ENCODE peak calls at places on chromosomes 7 and 10, in seven cellular contexts. H is uterus, X is A549, C is PC-3, W is left ventricle myocardium inferior, Y is colonic mucosa, V is heart right ventricle. L is an unnamed sample.

GRCh38 chr7:80232969-80233724 is 98.5 kb downstream of the GNAI1 start:
- DNase-seq in H (no peak), X (no peak), C (no peak), W (no peak), Y (no peak), V (no peak), L (no peak)

GRCh38 chr7:70432567-70433001 is 699.4 kb upstream of the GALNT17 start:
- DNase-seq in H (no peak), X (no peak), C (no peak), W (no peak), Y (no peak), V (no peak), L (no peak)

GRCh38 chr7:100489824-100490223 is 6.1 kb downstream of the NYAP1 start:
- DNase-seq in H (peak), X (peak), C (peak), W (no peak), Y (peak), V (no peak), L (peak)

GRCh38 chr7:73809454-73810090 is 21.2 kb upstream of the CLDN4 start:
- DNase-seq in H (no peak), X (peak), C (peak), W (no peak), Y (peak), V (no peak), L (peak)

GRCh38 chr10:84008878-84009277 is 130.4 kb upstream of the GHITM start:
- DNase-seq in H (no peak), X (peak), C (peak), W (no peak), Y (peak), V (no peak), L (no peak)

GRCh38 chr10:33155720-33156638 is 178.5 kb downstream of the NRP1 start:
- DNase-seq in H (no peak), X (peak), C (peak), W (no peak), Y (no peak), V (no peak), L (no peak)

GRCh38 chr7:120806669-120807068 is 51.3 kb downstream of the TSPAN12 start:
- DNase-seq in H (no peak), X (no peak), C (peak), W (no peak), Y (no peak), V (no peak), L (no peak)

GRCh38 chr10:17084989-17085725 is 44.5 kb downstream of the CUBN start:
- DNase-seq in H (no peak), X (no peak), C (no peak), W (no peak), Y (no peak), V (peak), L (no peak)

GRCh38 chr7:117673367-117673766 is 193.5 kb downstream of the CFTR start:
- DNase-seq in H (no peak), X (no peak), C (no peak), W (peak), Y (peak), V (peak), L (peak)

GRCh38 chr10:86872757-86873156 is 84.7 kb downstream of the MMRN2 start:
- DNase-seq in H (no peak), X (no peak), C (no peak), W (no peak), Y (no peak), V (peak), L (no peak)

GRCh38 chr7:149720372-149721083 is 52.9 kb downstream of the ZNF467 start:
- DNase-seq in H (no peak), X (no peak), C (no peak), W (peak), Y (no peak), V (peak), L (peak)

GRCh38 chr7:30800785-30801252 is 29.6 kb downstream of the MINDY4 start:
- DNase-seq in H (peak), X (peak), C (peak), W (no peak), Y (peak), V (peak), L (no peak)

GRCh38 chr10:86227501-86228258 is 138.9 kb downstream of the GRID1 start:
- DNase-seq in H (no peak), X (no peak), C (no peak), W (no peak), Y (no peak), V (no peak), L (peak)

GRCh38 chr10:50536617-50537252 is 87.0 kb downstream of the SGMS1 start:
- DNase-seq in H (no peak), X (no peak), C (peak), W (no peak), Y (no peak), V (no peak), L (no peak)

GRCh38 chr7:27202018-27202740 is 2.3 kb upstream of the HOXA13 start:
- DNase-seq in H (no peak), X (no peak), C (peak), W (no peak), Y (peak), V (no peak), L (no peak)

GRCh38 chr7:116786791-116787443 is 75.5 kb upstream of the CAPZA2 start:
- DNase-seq in H (no peak), X (peak), C (peak), W (no peak), Y (no peak), V (peak), L (no peak)

GRCh38 chr7:46494026-46494425 is 573.0 kb upstream of the IGFBP3 start:
- DNase-seq in H (no peak), X (no peak), C (peak), W (no peak), Y (no peak), V (no peak), L (no peak)

GRCh38 chr10:117684673-117685211 is 142.2 kb downstream of the EMX2 start:
- DNase-seq in H (peak), X (peak), C (peak), W (peak), Y (peak), V (peak), L (peak)

GRCh38 chr7:129575699-129576098 is 35.8 kb upstream of the NRF1 start:
- DNase-seq in H (no peak), X (no peak), C (no peak), W (no peak), Y (no peak), V (no peak), L (no peak)

GRCh38 chr7:2843711-2844152 is 376 bp downstream of the GNA12 start:
- DNase-seq in H (peak), X (peak), C (no peak), W (no peak), Y (no peak), V (peak), L (peak)

GRCh38 chr7:108328174-108328651 is 128.0 kb downstream of the NRCAM start:
- DNase-seq in H (no peak), X (no peak), C (no peak), W (no peak), Y (no peak), V (no peak), L (no peak)

GRCh38 chr7:77727936-77728701 is 31.9 kb downstream of the RSBN1L start:
- DNase-seq in H (no peak), X (peak), C (no peak), W (no peak), Y (no peak), V (no peak), L (no peak)

GRCh38 chr7:106793015-106793651 is 71.9 kb upstream of the PIK3CG start:
- DNase-seq in H (no peak), X (peak), C (peak), W (no peak), Y (no peak), V (no peak), L (no peak)

GRCh38 chr10:43823237-43823605 is 174.5 kb upstream of the ZNF32 start:
- DNase-seq in H (no peak), X (no peak), C (no peak), W (no peak), Y (no peak), V (no peak), L (no peak)

GRCh38 chr10:110530131-110530831 is 32.6 kb downstream of the DUSP5 start:
- DNase-seq in H (no peak), X (peak), C (peak), W (peak), Y (peak), V (peak), L (peak)

GRCh38 chr10:83677795-83678194 is 461.5 kb upstream of the GHITM start:
- DNase-seq in H (no peak), X (no peak), C (no peak), W (peak), Y (no peak), V (no peak), L (no peak)

GRCh38 chr7:129859188-129859587 is 93.6 kb downstream of the UBE2H start:
- DNase-seq in H (no peak), X (no peak), C (no peak), W (no peak), Y (no peak), V (no peak), L (no peak)

GRCh38 chr7:98210513-98211220 is 572 bp upstream of the BHLHA15 start:
- DNase-seq in H (no peak), X (no peak), C (no peak), W (no peak), Y (no peak), V (no peak), L (peak)

GRCh38 chr10:132710746-132711617 is 75.0 kb downstream of the NKX6-2 start:
- DNase-seq in H (no peak), X (no peak), C (no peak), W (peak), Y (no peak), V (no peak), L (peak)

GRCh38 chr10:93465806-93466675 is 16.1 kb downstream of the MYOF start:
- DNase-seq in H (peak), X (peak), C (peak), W (peak), Y (peak), V (peak), L (peak)

GRCh38 chr10:96756111-96756903 is 36.0 kb upstream of the PIK3AP1 start:
- DNase-seq in H (no peak), X (no peak), C (no peak), W (no peak), Y (no peak), V (no peak), L (no peak)

GRCh38 chr10:46106410-46107255 is 60.6 kb upstream of the MSMB start:
- DNase-seq in H (no peak), X (peak), C (peak), W (peak), Y (peak), V (peak), L (peak)

GRCh38 chr7:74027683-74028320 is at the start of gene ELN:
- DNase-seq in H (peak), X (no peak), C (no peak), W (peak), Y (peak), V (peak), L (peak)

GRCh38 chr10:4064489-4064888 is 279.5 kb upstream of the KLF6 start:
- DNase-seq in H (no peak), X (no peak), C (no peak), W (no peak), Y (no peak), V (no peak), L (no peak)

GRCh38 chr7:108454674-108455523 is 1.3 kb downstream of the NRCAM start:
- DNase-seq in H (no peak), X (peak), C (no peak), W (no peak), Y (no peak), V (no peak), L (peak)

GRCh38 chr10:77566914-77567566 is 70.6 kb downstream of the KCNMA1 start:
- DNase-seq in H (no peak), X (no peak), C (no peak), W (no peak), Y (no peak), V (no peak), L (no peak)

GRCh38 chr10:77563638-77564270 is 73.9 kb downstream of the KCNMA1 start:
- DNase-seq in H (no peak), X (peak), C (peak), W (no peak), Y (peak), V (no peak), L (no peak)

GRCh38 chr10:77564781-77565589 is 72.6 kb downstream of the KCNMA1 start:
- DNase-seq in H (no peak), X (peak), C (peak), W (no peak), Y (no peak), V (no peak), L (no peak)

GRCh38 chr10:77566228-77566627 is 71.4 kb downstream of the KCNMA1 start:
- DNase-seq in H (no peak), X (no peak), C (no peak), W (no peak), Y (no peak), V (no peak), L (no peak)

GRCh38 chr10:77565590-77566023 is 72.0 kb downstream of the KCNMA1 start:
- DNase-seq in H (no peak), X (peak), C (no peak), W (no peak), Y (no peak), V (no peak), L (no peak)
- H3K27ac ChIP-seq in H (no peak), X (peak), C (no peak), W (no peak), Y (no peak), V (no peak), L (no peak)

GRCh38 chr10:57627642-57628178 is 640.0 kb downstream of the IPMK start:
- DNase-seq in H (no peak), X (no peak), C (no peak), W (no peak), Y (no peak), V (no peak), L (no peak)

GRCh38 chr10:57624856-57625592 is 642.7 kb downstream of the IPMK start:
- DNase-seq in H (no peak), X (no peak), C (peak), W (no peak), Y (no peak), V (no peak), L (no peak)

GRCh38 chr10:57621466-57621865 is 646.2 kb downstream of the IPMK start:
- DNase-seq in H (no peak), X (no peak), C (no peak), W (no peak), Y (no peak), V (no peak), L (no peak)

GRCh38 chr10:57628592-57629284 is 639.0 kb downstream of the IPMK start:
- DNase-seq in H (no peak), X (peak), C (no peak), W (no peak), Y (no peak), V (no peak), L (no peak)

DNA sequence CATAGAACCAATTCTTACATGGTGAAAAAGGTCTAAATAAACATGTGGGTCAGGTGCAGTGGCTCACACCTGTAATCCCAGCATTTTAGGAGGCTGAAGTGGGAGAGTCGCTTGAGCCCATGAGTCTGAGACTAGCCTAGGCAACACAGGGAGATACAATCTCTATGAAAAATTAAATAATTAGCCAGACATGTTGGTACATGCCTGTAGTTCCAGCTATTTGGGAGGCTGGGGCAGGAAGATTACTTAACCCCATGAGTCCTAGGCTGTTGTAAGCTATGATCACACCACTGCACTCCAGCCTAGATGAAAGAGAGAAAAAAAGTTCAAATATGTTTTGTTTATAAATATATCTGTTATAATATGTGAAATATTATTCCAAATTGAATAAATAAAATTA is 643.6 kb downstream of the IPMK start:
- DNase-seq in H (no peak), X (peak), C (no peak), W (no peak), Y (no peak), V (no peak), L (no peak)
- H3K4me3 ChIP-seq in H (no peak), X (no peak), C (no peak), W (no peak), Y (no peak), V (no peak), L (no peak)

GRCh38 chr7:605661-606450 is 86.2 kb upstream of the PDGFA start:
- DNase-seq in H (no peak), X (no peak), C (no peak), W (no peak), Y (no peak), V (no peak), L (peak)
- H3K27ac ChIP-seq in H (peak), X (no peak), C (no peak), W (no peak), Y (no peak), V (no peak), L (no peak)

GRCh38 chr10:30216811-30217210 is 132.3 kb downstream of the MTPAP start:
- DNase-seq in H (no peak), X (no peak), C (peak), W (no peak), Y (no peak), V (no peak), L (no peak)

GRCh38 chr10:30215131-30215530 is 133.9 kb downstream of the MTPAP start:
- DNase-seq in H (no peak), X (no peak), C (no peak), W (no peak), Y (no peak), V (no peak), L (no peak)

GRCh38 chr10:30215631-30216030 is 133.4 kb downstream of the MTPAP start:
- DNase-seq in H (peak), X (no peak), C (no peak), W (peak), Y (no peak), V (peak), L (no peak)

DNA sequence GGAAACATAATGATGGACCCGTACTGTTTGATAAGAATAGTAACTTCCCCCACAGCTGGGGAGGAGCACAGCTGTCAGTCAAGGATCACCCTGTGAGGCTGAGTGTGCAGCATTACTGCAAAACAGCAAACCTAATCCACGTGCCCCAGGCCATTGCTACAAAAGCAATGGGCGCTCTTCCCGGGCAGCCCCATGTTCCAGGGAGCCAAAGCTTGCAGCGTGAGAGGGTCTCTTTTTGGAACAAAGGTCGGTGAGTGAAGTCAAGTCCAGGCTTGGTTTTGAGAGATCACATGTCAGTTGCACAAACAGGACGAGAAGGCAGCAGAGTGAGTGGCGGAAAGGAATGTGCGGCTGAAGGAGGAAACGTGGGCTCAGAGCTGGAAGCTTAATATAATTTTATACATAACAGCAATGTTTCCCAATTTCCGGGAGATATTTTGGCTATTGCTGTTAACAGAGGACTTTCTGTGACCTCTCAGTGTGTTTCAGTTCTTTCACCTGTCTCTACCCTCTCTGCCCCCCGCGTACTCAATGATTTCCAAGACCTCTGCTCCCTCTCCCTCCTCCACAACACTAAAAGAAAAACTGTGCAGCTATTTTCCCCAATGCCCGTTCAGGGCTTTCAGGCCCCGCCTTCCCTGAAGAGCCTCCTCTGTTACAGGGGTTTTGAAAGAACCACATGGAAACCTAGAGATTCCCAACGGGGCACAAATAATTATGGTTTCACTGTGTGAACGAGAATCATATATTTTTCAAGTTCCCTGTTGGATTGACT is 128.9 kb downstream of the MTPAP start:
- DNase-seq in H (no peak), X (no peak), C (no peak), W (no peak), Y (no peak), V (no peak), L (no peak)
- H3K4me3 ChIP-seq in H (no peak), X (no peak), C (no peak), W (peak), Y (no peak), V (no peak), L (peak)

GRCh38 chr7:131068604-131069021 is 259.1 kb upstream of the MKLN1 start:
- DNase-seq in H (no peak), X (no peak), C (peak), W (no peak), Y (no peak), V (no peak), L (no peak)
- H3K27ac ChIP-seq in H (peak), X (no peak), C (no peak), W (peak), Y (no peak), V (no peak), L (no peak)

GRCh38 chr7:124651136-124651535 is 114.5 kb downstream of the GPR37 start:
- DNase-seq in H (no peak), X (no peak), C (no peak), W (no peak), Y (no peak), V (no peak), L (no peak)

GRCh38 chr7:124645704-124646103 is 119.9 kb downstream of the GPR37 start:
- DNase-seq in H (no peak), X (no peak), C (no peak), W (no peak), Y (no peak), V (no peak), L (no peak)

GRCh38 chr7:124652237-124652636 is 113.4 kb downstream of the GPR37 start:
- DNase-seq in H (no peak), X (no peak), C (peak), W (no peak), Y (no peak), V (no peak), L (no peak)

DNA sequence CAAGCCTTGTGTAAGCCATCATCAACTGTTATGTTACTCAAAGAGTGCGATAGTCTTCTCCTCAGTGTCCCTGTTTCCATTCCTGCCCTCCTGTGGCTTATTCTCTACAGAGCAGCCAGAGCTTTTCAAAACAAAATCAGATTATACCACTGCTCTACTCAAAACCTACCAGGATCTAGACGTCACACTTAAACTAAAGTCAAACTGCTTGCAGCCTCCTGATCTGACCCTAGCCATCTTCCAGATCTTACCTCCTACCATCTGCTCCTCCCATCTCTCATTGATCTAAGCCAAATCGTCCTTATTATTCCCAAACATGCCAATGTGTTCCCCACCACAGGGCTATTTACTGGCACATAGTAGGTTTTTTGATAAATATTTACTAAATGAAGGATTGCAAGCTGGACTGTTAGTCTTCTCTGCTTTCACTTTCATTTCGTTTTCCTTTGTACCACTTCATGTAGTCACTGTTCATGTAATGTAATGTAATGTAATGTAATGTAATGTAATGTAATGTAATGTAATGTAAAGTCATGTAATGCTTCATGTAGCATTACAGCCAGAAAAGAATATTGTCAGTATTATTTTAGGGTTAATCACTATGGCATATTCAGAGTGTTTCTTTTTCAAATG is 116.1 kb downstream of the GPR37 start:
- DNase-seq in H (no peak), X (no peak), C (no peak), W (no peak), Y (no peak), V (no peak), L (no peak)
- H3K4me3 ChIP-seq in H (no peak), X (peak), C (no peak), W (no peak), Y (no peak), V (no peak), L (no peak)